ENCODE peak calls at places on chromosome 10, in eight cellular contexts. Y is Peyer's patch, C is ovary, H is astrocyte, T is IMR-90, R is pancreas, E is breast epithelium, X is heart left ventricle. N is an unnamed sample.

GRCh38 chr10:69976795-69977546 is 75.7 kb upstream of the MACROH2A2 start:
- DNase-seq in Y (no peak), C (no peak), H (no peak), T (no peak), R (no peak), E (no peak), X (no peak), N (no peak)

GRCh38 chr10:88318803-88319202 is 264.3 kb downstream of the RNLS start:
- DNase-seq in Y (no peak), C (no peak), H (no peak), T (no peak), R (no peak), E (no peak), X (no peak), N (no peak)

GRCh38 chr10:31698169-31698890 is 230.3 kb downstream of the ARHGAP12 start:
- DNase-seq in Y (no peak), C (peak; percentile 58), H (peak; percentile 77), T (peak; percentile 91), R (no peak), E (no peak), X (peak; percentile 76), N (no peak)

GRCh38 chr10:30857803-30858202 is 173.9 kb downstream of the ZNF438 start:
- DNase-seq in Y (no peak), C (peak; percentile 70), H (peak; percentile 60), T (peak; percentile 72), R (no peak), E (no peak), X (peak; percentile 87), N (no peak)

GRCh38 chr10:96073722-96074121 is 30.3 kb downstream of the CCNJ start:
- DNase-seq in Y (no peak), C (no peak), H (peak; percentile 56), T (peak; percentile 85), R (no peak), E (no peak), X (no peak), N (peak; percentile 37)

GRCh38 chr10:48880016-48880705 is 59.5 kb downstream of the LRRC18 start:
- DNase-seq in Y (no peak), C (no peak), H (no peak), T (no peak), R (no peak), E (no peak), X (no peak), N (no peak)

GRCh38 chr10:132716691-132717490 is 69.1 kb downstream of the NKX6-2 start:
- DNase-seq in Y (no peak), C (no peak), H (no peak), T (no peak), R (peak; percentile 37), E (no peak), X (peak; percentile 18), N (no peak)

GRCh38 chr10:100650693-100651092 is 94.7 kb upstream of the PAX2 start:
- DNase-seq in Y (no peak), C (no peak), H (no peak), T (no peak), R (no peak), E (no peak), X (no peak), N (no peak)

GRCh38 chr10:23361665-23362064 is 17.1 kb upstream of the C10orf67 start:
- DNase-seq in Y (no peak), C (no peak), H (no peak), T (no peak), R (no peak), E (no peak), X (no peak), N (no peak)

GRCh38 chr10:13388478-13388877 is 40.4 kb upstream of the SEPHS1 start:
- DNase-seq in Y (no peak), C (no peak), H (no peak), T (no peak), R (no peak), E (no peak), X (no peak), N (no peak)

GRCh38 chr10:77189056-77189455 is 448.6 kb downstream of the KCNMA1 start:
- DNase-seq in Y (no peak), C (no peak), H (no peak), T (no peak), R (no peak), E (no peak), X (no peak), N (no peak)

GRCh38 chr10:14253079-14253478 is 77.6 kb downstream of the FRMD4A start:
- DNase-seq in Y (no peak), C (no peak), H (peak; percentile 46), T (no peak), R (no peak), E (no peak), X (no peak), N (no peak)

GRCh38 chr10:99681553-99681952 is 22.2 kb downstream of the ENTPD7 start:
- DNase-seq in Y (no peak), C (no peak), H (peak; percentile 78), T (peak; percentile 84), R (no peak), E (no peak), X (no peak), N (peak; percentile 36)

GRCh38 chr10:115818015-115818414 is 455.0 kb downstream of the GFRA1 start:
- DNase-seq in Y (no peak), C (no peak), H (no peak), T (peak; percentile 43), R (no peak), E (no peak), X (no peak), N (no peak)

GRCh38 chr10:96130326-96130758 is 245 bp downstream of the ZNF518A start:
- DNase-seq in Y (peak; percentile 86), C (no peak), H (peak; percentile 77), T (peak; percentile 72), R (peak; percentile 81), E (peak; percentile 53), X (peak; percentile 74), N (peak; percentile 78)

GRCh38 chr10:101046332-101047238 is 15.2 kb upstream of the KAZALD1 start:
- DNase-seq in Y (peak; percentile 38), C (no peak), H (no peak), T (peak; percentile 11), R (no peak), E (no peak), X (no peak), N (no peak)

GRCh38 chr10:67912330-67912946 is 28.0 kb downstream of the SIRT1 start:
- DNase-seq in Y (no peak), C (no peak), H (peak; percentile 81), T (peak; percentile 25), R (no peak), E (no peak), X (no peak), N (no peak)

GRCh38 chr10:30170814-30171213 is 111.4 kb upstream of the JCAD start:
- DNase-seq in Y (no peak), C (no peak), H (peak; percentile 70), T (peak; percentile 26), R (no peak), E (no peak), X (no peak), N (peak; percentile 44)

GRCh38 chr10:100826661-100826982 is 81.2 kb downstream of the PAX2 start:
- DNase-seq in Y (no peak), C (no peak), H (no peak), T (no peak), R (no peak), E (no peak), X (no peak), N (no peak)

DNA sequence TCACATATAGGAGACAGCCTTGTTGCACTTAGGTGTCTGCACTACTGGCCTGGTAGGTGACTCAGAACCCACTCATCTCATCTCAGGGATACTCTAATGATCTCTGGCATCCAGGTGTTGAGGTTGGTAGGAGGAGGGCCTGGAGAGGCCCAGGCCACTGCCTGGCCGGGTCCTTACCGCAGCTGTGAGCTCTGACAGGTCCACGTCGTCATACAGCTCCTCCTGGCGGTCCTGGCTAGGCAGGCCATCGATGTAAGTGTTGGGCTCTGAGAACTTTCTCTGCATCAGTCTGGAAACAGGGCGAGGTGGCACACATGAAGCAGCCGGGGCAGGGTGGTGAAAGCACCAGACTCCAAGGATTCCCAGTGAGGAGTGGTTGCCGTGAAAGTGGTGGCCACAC is 62.1 kb downstream of the VWA2 start:
- DNase-seq in Y (no peak), C (no peak), H (no peak), T (no peak), R (peak; percentile 26), E (no peak), X (no peak), N (peak; percentile 88)
- TF ChIP-seq CTCF in Y (no peak), C (no peak), H (no peak), T (no peak), R (no peak), E (no peak), X (no peak), N (no peak)

GRCh38 chr10:3893102-3893473 is 108.1 kb upstream of the KLF6 start:
- DNase-seq in Y (no peak), C (no peak), H (no peak), T (no peak), R (no peak), E (no peak), X (no peak), N (no peak)
- H3K27ac ChIP-seq in Y (peak overlapping the region; percentile 64), C (no peak overlapping the region), H (peak overlapping the region; percentile 76), T (no peak overlapping the region), R (no peak overlapping the region), E (no peak overlapping the region), X (peak overlapping the region; percentile 72), N (no peak overlapping the region)

GRCh38 chr10:34305189-34305588 is 509.9 kb downstream of the PARD3 start:
- DNase-seq in Y (no peak), C (no peak), H (no peak), T (no peak), R (no peak), E (no peak), X (no peak), N (peak; percentile 47)
- TF ChIP-seq CTCF in Y (no peak), C (no peak), H (no peak), T (no peak), R (no peak), E (no peak), X (no peak), N (no peak)

GRCh38 chr10:80292607-80293239 is 3.3 kb upstream of the MAT1A start:
- DNase-seq in Y (no peak), C (no peak), H (no peak), T (no peak), R (no peak), E (no peak), X (no peak), N (no peak)

GRCh38 chr10:80289451-80290287 is at the start of gene MAT1A:
- DNase-seq in Y (no peak), C (peak; percentile 58), H (no peak), T (peak; percentile 3), R (peak; percentile 66), E (no peak), X (no peak), N (no peak)

GRCh38 chr10:80284522-80284921 is 4.9 kb downstream of the MAT1A start:
- DNase-seq in Y (no peak), C (no peak), H (no peak), T (no peak), R (no peak), E (no peak), X (no peak), N (no peak)

GRCh38 chr10:80290474-80291220 is 1.2 kb upstream of the MAT1A start:
- DNase-seq in Y (no peak), C (no peak), H (no peak), T (no peak), R (no peak), E (no peak), X (no peak), N (no peak)

DNA sequence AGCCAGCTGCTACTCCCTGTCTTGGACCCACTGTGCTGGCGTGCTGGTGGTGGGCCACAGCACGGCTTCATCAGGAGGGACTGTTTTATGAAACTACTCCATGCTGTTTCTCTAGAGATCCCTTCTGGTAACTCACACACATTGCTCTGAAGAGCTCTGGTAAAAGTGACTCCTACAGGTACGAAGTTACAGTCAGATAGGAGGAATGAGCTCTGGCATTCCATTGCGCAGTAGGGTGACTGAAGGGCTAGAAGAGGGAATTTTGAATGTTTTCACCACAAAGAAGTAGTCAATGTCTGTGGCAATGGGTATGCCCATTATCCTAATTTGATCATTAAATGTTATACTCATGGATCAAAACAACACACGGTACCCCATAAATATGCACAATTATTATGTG is 609 bp downstream of the MAT1A start:
- DNase-seq in Y (no peak), C (no peak), H (no peak), T (no peak), R (no peak), E (no peak), X (no peak), N (no peak)
- H3K27ac ChIP-seq in Y (no peak overlapping the region), C (no peak overlapping the region), H (no peak overlapping the region), T (no peak overlapping the region), R (peak overlapping the region; percentile 80), E (no peak overlapping the region), X (no peak overlapping the region), N (no peak overlapping the region)

N was measured in RWPE1.